ENCODE peak calls at places on chromosomes 13 and 19, in four cellular contexts. W is heart left ventricle, R is neural progenitor cell, E is stomach. L is an unnamed sample.

GRCh38 chr13:101536079-101536478 is 83.6 kb downstream of the ITGBL1 start:
- DNase-seq in E (no peak), W (no peak), R (no peak), L (no peak)

GRCh38 chr13:37029617-37030016 is 29.0 kb downstream of the EXOSC8 start:
- DNase-seq in E (no peak), W (no peak), R (no peak), L (no peak)

GRCh38 chr19:48970923-48971395 is 5.8 kb downstream of the FTL start:
- DNase-seq in R (peak; percentile 94), E (peak; percentile 85), W (peak; percentile 77), L (peak; percentile 92)

GRCh38 chr13:38819596-38819995 is 132.7 kb downstream of the FREM2 start:
- DNase-seq in W (no peak), R (no peak), E (no peak), L (no peak)

GRCh38 chr13:95797016-95797415 is 120.1 kb downstream of the DNAJC3 start:
- DNase-seq in R (no peak), E (no peak), W (no peak), L (no peak)

GRCh38 chr19:29475469-29475868 is 50.3 kb upstream of the VSTM2B start:
- DNase-seq in R (no peak), W (no peak), E (no peak), L (no peak)

GRCh38 chr13:48571121-48571901 is 38.4 kb upstream of the RCBTB2 start:
- DNase-seq in E (no peak), R (no peak), W (peak; percentile 51), L (no peak)

GRCh38 chr13:99812611-99813010 is 159.0 kb downstream of the ZIC5 start:
- DNase-seq in R (no peak), E (no peak), W (no peak), L (no peak)

GRCh38 chr13:114055766-114056165 is 76.7 kb downstream of the RASA3 start:
- DNase-seq in E (no peak), W (no peak), R (no peak), L (no peak)

GRCh38 chr13:47008318-47008717 is 111.5 kb upstream of the HTR2A start:
- DNase-seq in E (no peak), W (no peak), R (no peak), L (no peak)

GRCh38 chr19:3655402-3656072 is 28.9 kb upstream of the CACTIN start:
- DNase-seq in R (no peak), E (peak; percentile 33), W (no peak), L (no peak)

GRCh38 chr13:77290342-77290741 is 36.6 kb downstream of the MYCBP2 start:
- DNase-seq in W (no peak), R (no peak), E (no peak), L (no peak)

GRCh38 chr19:14439014-14439413 is 5.9 kb downstream of the PKN1 start:
- DNase-seq in W (no peak), E (no peak), R (no peak), L (no peak)
- H3K4me1 ChIP-seq in W (peaks cover 68% of the 10 kb centered on the region), E (peaks cover 67% of the 10 kb centered on the region), R (peaks cover 7% of the 10 kb centered on the region), L (peaks cover 49% of the 10 kb centered on the region)

GRCh38 chr19:18520848-18521691 is 800 bp downstream of the ELL start:
- DNase-seq in W (peak; percentile 42), R (peak; percentile 58), E (peak; percentile 50), L (peak; percentile 77)
- H3K27ac ChIP-seq in W (peak overlapping the region; percentile 99), R (no peak overlapping the region), E (peak overlapping the region; percentile 99), L (peak overlapping the region; percentile 97)

GRCh38 chr19:18417250-18418033 is 1.8 kb upstream of the SSBP4 start:
- DNase-seq in W (peak; percentile 94), R (peak; percentile 88), E (no peak), L (peak; percentile 89)
- H3K4me1 ChIP-seq in W (peaks cover 67% of the 10 kb centered on the region), R (peaks cover 7% of the 10 kb centered on the region), E (peaks cover 79% of the 10 kb centered on the region), L (peaks cover 61% of the 10 kb centered on the region)

GRCh38 chr19:2187164-2187563 is 23.4 kb downstream of the DOT1L start:
- DNase-seq in E (no peak), R (no peak), W (no peak), L (no peak)
- H3K27ac ChIP-seq in E (peak overlapping the region; percentile 73), R (no peak overlapping the region), W (peak overlapping the region; percentile 84), L (peak overlapping the region; percentile 75)